ENCODE peak calls at places on chromosomes 1 and 21, in four cellular contexts. V, X, T and J are unnamed samples.

GRCh38 chr1:1835546-1835945 is 55.3 kb downstream of the GNB1 start:
- DNase-seq in V (no peak), X (no peak), T (no peak), J (no peak)

GRCh38 chr1:100627018-100627716 is 89.2 kb downstream of the GPR88 start:
- DNase-seq in V (no peak), X (peak; percentile 94), T (peak; percentile 73), J (no peak)

GRCh38 chr1:235622933-235623790 is 26.4 kb downstream of the GNG4 start:
- DNase-seq in V (no peak), X (no peak), T (no peak), J (no peak)

GRCh38 chr1:159311679-159312078 is 9.5 kb downstream of the FCER1A start:
- DNase-seq in V (no peak), X (no peak), T (no peak), J (no peak)

GRCh38 chr1:84462118-84462517 is 16.9 kb upstream of the RPF1 start:
- DNase-seq in V (no peak), X (no peak), T (no peak), J (no peak)

GRCh38 chr1:183622884-183623785 is 12.4 kb downstream of the ARPC5 start:
- DNase-seq in V (peak; percentile 75), X (peak; percentile 55), T (peak; percentile 61), J (peak; percentile 45)

GRCh38 chr1:19981507-19982312 is 2.3 kb upstream of the PLA2G2A start:
- DNase-seq in V (peak; percentile 66), X (no peak), T (no peak), J (no peak)

GRCh38 chr1:173268786-173269277 is 61.7 kb upstream of the TNFSF4 start:
- DNase-seq in V (no peak), X (peak; percentile 58), T (no peak), J (no peak)

GRCh38 chr1:40059292-40059959 is 18.9 kb downstream of the CAP1 start:
- DNase-seq in V (no peak), X (peak; percentile 73), T (no peak), J (peak; percentile 31)

GRCh38 chr1:151868404-151868980 is 15.0 kb upstream of the THEM5 start:
- DNase-seq in V (no peak), X (no peak), T (no peak), J (no peak)

GRCh38 chr1:151864411-151864810 is 10.9 kb upstream of the THEM5 start:
- DNase-seq in V (no peak), X (no peak), T (no peak), J (no peak)

GRCh38 chr1:151867321-151867720 is 13.8 kb upstream of the THEM5 start:
- DNase-seq in V (no peak), X (no peak), T (no peak), J (no peak)

GRCh38 chr1:151871284-151872030 is 17.9 kb upstream of the THEM5 start:
- DNase-seq in V (no peak), X (no peak), T (no peak), J (no peak)

GRCh38 chr1:151867785-151868403 is 14.4 kb upstream of the THEM5 start:
- DNase-seq in V (no peak), X (peak; percentile 56), T (peak; percentile 73), J (no peak)
- H3K4me3 ChIP-seq in V (no peak overlapping the region), X (no peak overlapping the region), T (no peak overlapping the region), J (no peak overlapping the region)

GRCh38 chr21:29625990-29626389 is 313.8 kb downstream of the GRIK1 start:
- DNase-seq in V (no peak), X (no peak), T (no peak), J (no peak)
- TF ChIP-seq CTCF in V (no peak), X (no peak), T (no peak), J (no peak)

DNA sequence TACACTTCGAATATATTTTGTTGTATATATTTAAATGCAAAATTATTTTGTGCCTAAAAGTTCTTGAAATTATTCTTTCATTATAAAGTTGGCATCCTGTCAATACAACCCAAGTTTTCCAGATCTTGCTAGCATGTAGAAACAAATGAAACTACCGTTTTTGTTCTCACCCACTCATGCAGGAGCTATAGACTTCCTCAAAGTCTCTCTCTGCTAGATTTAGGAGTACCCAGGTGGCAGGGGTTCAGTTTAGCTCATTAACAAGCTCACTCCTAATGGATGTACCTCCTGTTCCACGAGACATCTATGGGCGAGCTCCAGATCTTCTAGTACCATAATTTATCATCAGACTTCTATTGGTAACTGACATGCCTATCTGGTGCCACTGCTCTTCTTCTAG is 390.2 kb upstream of the POU3F1 start:
- DNase-seq in V (no peak), X (no peak), T (no peak), J (no peak)
- H3K27me3 ChIP-seq in V (no peaks in the 10 kb centered on the region), X (no peaks in the 10 kb centered on the region), T (no peaks in the 10 kb centered on the region), J (no peaks in the 10 kb centered on the region)

GRCh38 chr1:222224576-222224975 is 323.3 kb downstream of the HHIPL2 start:
- DNase-seq in V (no peak), X (peak; percentile 6), T (no peak), J (no peak)
- H3K4me3 ChIP-seq in V (no peak overlapping the region), X (no peak overlapping the region), T (no peak overlapping the region), J (no peak overlapping the region)

GRCh38 chr1:61515096-61515495 is 209.8 kb downstream of the TM2D1 start:
- DNase-seq in V (no peak), X (no peak), T (no peak), J (no peak)

GRCh38 chr1:61523219-61523618 is 201.7 kb downstream of the TM2D1 start:
- DNase-seq in V (no peak), X (no peak), T (no peak), J (no peak)

GRCh38 chr1:61519631-61520030 is 205.3 kb downstream of the TM2D1 start:
- DNase-seq in V (no peak), X (no peak), T (no peak), J (no peak)

GRCh38 chr1:61517345-61517744 is 207.6 kb downstream of the TM2D1 start:
- DNase-seq in V (no peak), X (no peak), T (no peak), J (no peak)

GRCh38 chr1:61518670-61519400 is 206.1 kb downstream of the TM2D1 start:
- DNase-seq in V (no peak), X (no peak), T (no peak), J (no peak)
- TF ChIP-seq CTCF in V (no peak), X (peak; percentile 13), T (peak; percentile 13), J (no peak)

GRCh38 chr1:15940110-15941043 is 35.5 kb downstream of the ZBTB17 start:
- DNase-seq in V (no peak), X (no peak), T (no peak), J (no peak)

GRCh38 chr1:15937146-15937545 is 38.8 kb downstream of the ZBTB17 start:
- DNase-seq in V (no peak), X (no peak), T (no peak), J (no peak)

GRCh38 chr1:15937706-15938168 is 38.2 kb downstream of the ZBTB17 start:
- DNase-seq in V (no peak), X (peak; percentile 40), T (no peak), J (no peak)

GRCh38 chr1:15939181-15940109 is 36.5 kb downstream of the ZBTB17 start:
- DNase-seq in V (peak; percentile 52), X (peak; percentile 51), T (no peak), J (no peak)

GRCh38 chr1:15938628-15939161 is 37.2 kb downstream of the ZBTB17 start:
- DNase-seq in V (no peak), X (no peak), T (no peak), J (no peak)
- H3K27me3 ChIP-seq in V (no peaks in the 10 kb centered on the region), X (no peaks in the 10 kb centered on the region), T (no peaks in the 10 kb centered on the region), J (no peaks in the 10 kb centered on the region)

DNA sequence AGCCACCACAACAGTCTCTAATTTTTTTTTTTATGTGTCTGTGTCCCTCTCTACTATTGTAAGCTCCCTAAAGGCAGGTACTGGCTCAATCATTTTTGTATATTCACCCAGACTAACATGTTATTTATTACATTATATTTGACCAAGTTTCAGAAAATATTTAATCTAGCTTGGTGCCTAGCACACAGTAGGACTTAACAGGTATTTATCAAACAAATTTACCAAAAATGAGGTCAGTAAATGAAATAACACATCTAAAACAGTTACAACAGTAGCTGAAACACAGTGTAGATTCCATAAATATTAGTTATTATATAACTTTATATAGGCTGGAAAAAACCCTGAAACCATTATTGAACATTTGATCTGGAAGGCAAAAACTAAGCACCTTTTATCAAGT is 2.7 kb downstream of the NRDC start:
- DNase-seq in V (no peak), X (no peak), T (no peak), J (no peak)
- H3K4me3 ChIP-seq in V (no peak overlapping the region), X (no peak overlapping the region), T (no peak overlapping the region), J (no peak overlapping the region)

GRCh38 chr1:225809842-225810578 is at the start of gene EPHX1:
- DNase-seq in V (peak; percentile 93), X (peak; percentile 85), T (peak; percentile 85), J (peak; percentile 57)
- TF ChIP-seq CTCF in V (peak; percentile 9), X (peak; percentile 40), T (peak; percentile 58), J (peak; percentile 34)